ENCODE peak calls at places on chromosome 5, in four cellular contexts. One of them, this sample, is unnamed. For H3K4me1, the result is how much of the 10 kb centered on the place peaks cover.

GRCh38 chr5:1497271-1497777 is 26.4 kb downstream of the LPCAT1 start:
- DNase-seq in CD8-positive, alpha-beta memory T cell: no peak
- DNase-seq in SJSA1: no peak
- DNase-seq in CD8-positive, alpha-beta T cell: no peak
- DNase-seq in this sample: no peak

GRCh38 chr5:154740483-154740882 is 14.7 kb upstream of the LARP1 start:
- DNase-seq in CD8-positive, alpha-beta memory T cell: no peak
- DNase-seq in SJSA1: no peak
- DNase-seq in CD8-positive, alpha-beta T cell: no peak
- DNase-seq in this sample: no peak

GRCh38 chr5:15694694-15695093 is 194.7 kb downstream of the FBXL7 start:
- DNase-seq in CD8-positive, alpha-beta memory T cell: no peak
- DNase-seq in SJSA1: no peak
- DNase-seq in CD8-positive, alpha-beta T cell: no peak
- DNase-seq in this sample: no peak

GRCh38 chr5:82707741-82708140 is 369.5 kb downstream of the TMEM167A start:
- DNase-seq in CD8-positive, alpha-beta memory T cell: no peak
- DNase-seq in SJSA1: no peak
- DNase-seq in CD8-positive, alpha-beta T cell: no peak
- DNase-seq in this sample: no peak

GRCh38 chr5:53908752-53909151 is 348.3 kb downstream of the NDUFS4 start:
- DNase-seq in CD8-positive, alpha-beta memory T cell: no peak
- DNase-seq in SJSA1: no peak
- DNase-seq in CD8-positive, alpha-beta T cell: no peak
- DNase-seq in this sample: no peak

GRCh38 chr5:66675369-66675768 is 79.2 kb downstream of the MAST4 start:
- DNase-seq in CD8-positive, alpha-beta memory T cell: no peak
- DNase-seq in SJSA1: no peak
- DNase-seq in CD8-positive, alpha-beta T cell: no peak
- DNase-seq in this sample: no peak

GRCh38 chr5:20276061-20276958 is 288.3 kb upstream of the CDH18 start:
- DNase-seq in CD8-positive, alpha-beta memory T cell: no peak
- DNase-seq in SJSA1: no peak
- DNase-seq in CD8-positive, alpha-beta T cell: no peak
- DNase-seq in this sample: no peak

GRCh38 chr5:108481355-108481931 is 99.5 kb upstream of the FBXL17 start:
- DNase-seq in CD8-positive, alpha-beta memory T cell: no peak
- DNase-seq in SJSA1: no peak
- DNase-seq in CD8-positive, alpha-beta T cell: no peak
- DNase-seq in this sample: no peak

GRCh38 chr5:134824681-134825080 is 21.1 kb upstream of the C5orf24 start:
- DNase-seq in CD8-positive, alpha-beta memory T cell: no peak
- DNase-seq in SJSA1: peak
- DNase-seq in CD8-positive, alpha-beta T cell: no peak
- DNase-seq in this sample: no peak

GRCh38 chr5:102931085-102931484 is 176.0 kb downstream of the PAM start:
- DNase-seq in CD8-positive, alpha-beta memory T cell: no peak
- DNase-seq in SJSA1: no peak
- DNase-seq in CD8-positive, alpha-beta T cell: no peak
- DNase-seq in this sample: no peak

GRCh38 chr5:431001-431710 is 11.8 kb upstream of the EXOC3 start:
- DNase-seq in CD8-positive, alpha-beta memory T cell: peak
- DNase-seq in SJSA1: peak
- DNase-seq in CD8-positive, alpha-beta T cell: peak
- DNase-seq in this sample: no peak

GRCh38 chr5:6419340-6419852 is 29.3 kb upstream of the UBE2QL1 start:
- DNase-seq in CD8-positive, alpha-beta memory T cell: no peak
- DNase-seq in SJSA1: no peak
- DNase-seq in CD8-positive, alpha-beta T cell: no peak
- DNase-seq in this sample: no peak

GRCh38 chr5:131774652-131775367 is 22.0 kb downstream of the FNIP1 start:
- DNase-seq in CD8-positive, alpha-beta memory T cell: no peak
- DNase-seq in SJSA1: no peak
- DNase-seq in CD8-positive, alpha-beta T cell: no peak
- DNase-seq in this sample: no peak
- H3K4me1 ChIP-seq in CD8-positive, alpha-beta memory T cell: under half
- H3K4me1 ChIP-seq in SJSA1: under half
- H3K4me1 ChIP-seq in CD8-positive, alpha-beta T cell: under half
- H3K4me1 ChIP-seq in this sample: under half

GRCh38 chr5:124742983-124743533 is 3.4 kb downstream of the ZNF608 start:
- DNase-seq in CD8-positive, alpha-beta memory T cell: no peak
- DNase-seq in SJSA1: peak
- DNase-seq in CD8-positive, alpha-beta T cell: no peak
- DNase-seq in this sample: no peak

GRCh38 chr5:124740055-124740454 is 6.4 kb downstream of the ZNF608 start:
- DNase-seq in CD8-positive, alpha-beta memory T cell: no peak
- DNase-seq in SJSA1: no peak
- DNase-seq in CD8-positive, alpha-beta T cell: no peak
- DNase-seq in this sample: no peak

GRCh38 chr5:124741711-124742496 is 4.5 kb downstream of the ZNF608 start:
- DNase-seq in CD8-positive, alpha-beta memory T cell: no peak
- DNase-seq in SJSA1: peak
- DNase-seq in CD8-positive, alpha-beta T cell: no peak
- DNase-seq in this sample: no peak

GRCh38 chr5:124742521-124742920 is 3.9 kb downstream of the ZNF608 start:
- DNase-seq in CD8-positive, alpha-beta memory T cell: no peak
- DNase-seq in SJSA1: no peak
- DNase-seq in CD8-positive, alpha-beta T cell: no peak
- DNase-seq in this sample: no peak

GRCh38 chr5:124740991-124741583 is 5.4 kb downstream of the ZNF608 start:
- DNase-seq in CD8-positive, alpha-beta memory T cell: no peak
- DNase-seq in SJSA1: no peak
- DNase-seq in CD8-positive, alpha-beta T cell: no peak
- DNase-seq in this sample: no peak
- H3K4me1 ChIP-seq in CD8-positive, alpha-beta memory T cell: under half
- H3K4me1 ChIP-seq in SJSA1: half or more
- H3K4me1 ChIP-seq in CD8-positive, alpha-beta T cell: under half
- H3K4me1 ChIP-seq in this sample: under half

DNA sequence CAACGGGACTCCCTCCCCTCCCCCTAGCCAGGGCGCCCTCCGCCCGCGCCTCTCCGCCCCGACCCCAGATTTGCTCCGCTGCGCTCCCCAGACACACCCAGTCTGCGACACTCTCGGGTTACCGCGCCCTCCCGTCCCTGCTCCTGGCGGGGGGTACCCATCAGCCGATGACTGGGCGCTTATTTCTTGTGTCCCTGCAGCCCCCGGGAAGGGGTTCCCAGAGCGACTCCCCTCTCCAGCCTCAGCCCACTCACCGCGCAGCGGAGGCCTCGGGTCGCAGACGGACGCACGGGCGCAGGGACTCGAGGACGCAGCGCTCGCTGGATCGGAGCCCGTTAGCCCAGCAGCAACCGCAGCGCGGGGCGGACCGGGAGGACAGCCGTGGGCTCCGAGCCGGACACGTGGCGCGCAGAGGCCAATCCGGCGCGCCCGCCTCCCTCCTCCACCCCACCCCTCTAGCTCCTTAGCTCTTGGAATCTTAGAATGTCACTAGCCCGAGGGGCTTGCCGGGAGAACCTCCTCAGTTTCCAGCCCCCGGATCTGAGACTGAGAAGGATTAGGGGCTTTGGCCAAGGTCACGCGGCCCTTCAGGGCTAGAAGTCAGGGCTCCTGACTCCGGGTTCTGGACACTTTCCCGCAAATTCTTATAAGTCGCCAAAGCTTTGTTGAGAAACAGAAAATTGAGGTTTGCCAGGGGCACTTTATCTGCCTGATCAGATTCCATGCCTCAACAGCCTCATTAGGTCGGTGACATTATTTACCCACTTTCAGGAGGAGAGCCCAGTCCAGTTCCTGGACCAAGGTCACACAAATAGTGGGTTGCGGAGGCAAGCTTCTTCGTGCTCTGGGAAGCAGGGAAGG is at the start of gene ANXA6:
- DNase-seq in CD8-positive, alpha-beta memory T cell: peak
- DNase-seq in SJSA1: peak
- DNase-seq in CD8-positive, alpha-beta T cell: peak
- DNase-seq in this sample: peak
- H3K4me1 ChIP-seq in CD8-positive, alpha-beta memory T cell: under half
- H3K4me1 ChIP-seq in SJSA1: under half
- H3K4me1 ChIP-seq in CD8-positive, alpha-beta T cell: under half
- H3K4me1 ChIP-seq in this sample: under half

GRCh38 chr5:142182840-142183239 is 74.3 kb downstream of the NDFIP1 start:
- DNase-seq in CD8-positive, alpha-beta memory T cell: no peak
- DNase-seq in SJSA1: no peak
- DNase-seq in CD8-positive, alpha-beta T cell: no peak
- DNase-seq in this sample: no peak

GRCh38 chr5:142181096-142181495 is 72.5 kb downstream of the NDFIP1 start:
- DNase-seq in CD8-positive, alpha-beta memory T cell: no peak
- DNase-seq in SJSA1: no peak
- DNase-seq in CD8-positive, alpha-beta T cell: no peak
- DNase-seq in this sample: no peak

GRCh38 chr5:142181547-142182191 is 73.1 kb downstream of the NDFIP1 start:
- DNase-seq in CD8-positive, alpha-beta memory T cell: no peak
- DNase-seq in SJSA1: no peak
- DNase-seq in CD8-positive, alpha-beta T cell: no peak
- DNase-seq in this sample: no peak

GRCh38 chr5:142184939-142185526 is 76.5 kb downstream of the NDFIP1 start:
- DNase-seq in CD8-positive, alpha-beta memory T cell: no peak
- DNase-seq in SJSA1: no peak
- DNase-seq in CD8-positive, alpha-beta T cell: no peak
- DNase-seq in this sample: no peak

DNA sequence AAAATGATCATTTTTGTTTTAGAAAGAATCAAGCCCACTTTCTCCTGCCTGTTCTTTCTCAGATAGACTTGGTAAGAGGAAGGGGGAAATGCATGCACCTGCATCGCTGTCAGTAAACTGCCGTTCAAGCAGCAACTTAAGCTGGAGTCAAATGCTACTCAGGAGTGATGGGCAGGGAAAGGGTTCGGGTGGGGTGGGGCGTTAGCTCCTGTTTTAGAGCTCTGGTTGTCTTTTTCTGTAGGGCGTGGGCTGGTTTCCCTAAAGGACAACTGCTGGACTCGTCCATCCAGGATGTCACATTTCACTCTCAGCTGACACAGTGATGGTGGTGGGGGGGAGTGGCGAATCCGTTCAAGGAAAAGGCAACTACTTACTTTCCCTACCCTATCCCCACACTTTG is 75.0 kb downstream of the NDFIP1 start:
- DNase-seq in CD8-positive, alpha-beta memory T cell: no peak
- DNase-seq in SJSA1: no peak
- DNase-seq in CD8-positive, alpha-beta T cell: no peak
- DNase-seq in this sample: no peak
- H3K4me1 ChIP-seq in CD8-positive, alpha-beta memory T cell: under half
- H3K4me1 ChIP-seq in SJSA1: under half
- H3K4me1 ChIP-seq in CD8-positive, alpha-beta T cell: under half
- H3K4me1 ChIP-seq in this sample: under half

GRCh38 chr5:124235031-124235562 is 511.3 kb downstream of the ZNF608 start:
- DNase-seq in CD8-positive, alpha-beta memory T cell: no peak
- DNase-seq in SJSA1: no peak
- DNase-seq in CD8-positive, alpha-beta T cell: no peak
- DNase-seq in this sample: no peak
- H3K4me1 ChIP-seq in CD8-positive, alpha-beta memory T cell: under half
- H3K4me1 ChIP-seq in SJSA1: under half
- H3K4me1 ChIP-seq in CD8-positive, alpha-beta T cell: under half
- H3K4me1 ChIP-seq in this sample: under half

GRCh38 chr5:143760755-143761154 is 51.2 kb upstream of the HMHB1 start:
- DNase-seq in CD8-positive, alpha-beta memory T cell: no peak
- DNase-seq in SJSA1: no peak
- DNase-seq in CD8-positive, alpha-beta T cell: no peak
- DNase-seq in this sample: no peak
- H3K4me1 ChIP-seq in CD8-positive, alpha-beta memory T cell: under half
- H3K4me1 ChIP-seq in SJSA1: under half
- H3K4me1 ChIP-seq in CD8-positive, alpha-beta T cell: under half
- H3K4me1 ChIP-seq in this sample: under half

DNA sequence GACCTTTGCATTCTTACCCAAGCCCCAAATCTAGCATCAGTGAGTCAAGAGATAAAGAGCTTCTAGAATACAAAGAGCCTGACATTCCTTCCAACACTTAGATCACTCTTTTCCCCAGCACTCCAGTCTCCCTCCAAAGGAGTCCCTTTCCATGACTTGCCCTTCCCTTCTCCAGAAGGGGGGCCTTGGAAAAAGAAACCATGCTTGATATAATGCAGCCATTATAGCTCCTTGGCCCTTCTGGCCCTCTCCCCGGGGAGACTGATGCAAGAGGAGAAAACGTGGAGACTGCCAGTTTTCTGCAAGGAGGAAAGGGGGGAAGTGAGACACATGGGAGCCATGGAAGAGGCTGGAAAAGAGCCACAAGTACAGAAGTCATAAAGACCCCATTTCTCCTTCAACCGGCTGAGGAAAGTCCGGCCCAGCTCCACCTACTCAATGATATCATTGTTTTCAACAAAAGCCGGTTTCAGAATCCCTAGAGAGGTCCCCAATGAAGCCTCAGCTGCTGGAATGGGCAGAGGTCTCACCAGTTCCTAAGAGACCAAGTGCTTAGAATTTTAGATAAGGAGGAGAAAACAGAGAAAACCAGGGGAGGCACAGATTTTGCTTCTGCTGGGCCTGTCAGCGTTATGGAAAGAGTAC is 29.0 kb downstream of the ADAM19 start:
- DNase-seq in CD8-positive, alpha-beta memory T cell: no peak
- DNase-seq in SJSA1: no peak
- DNase-seq in CD8-positive, alpha-beta T cell: no peak
- DNase-seq in this sample: no peak
- H3K4me1 ChIP-seq in CD8-positive, alpha-beta memory T cell: half or more
- H3K4me1 ChIP-seq in SJSA1: half or more
- H3K4me1 ChIP-seq in CD8-positive, alpha-beta T cell: under half
- H3K4me1 ChIP-seq in this sample: half or more

GRCh38 chr5:172858990-172859811 is 25.1 kb downstream of the ERGIC1 start:
- DNase-seq in CD8-positive, alpha-beta memory T cell: no peak
- DNase-seq in SJSA1: peak
- DNase-seq in CD8-positive, alpha-beta T cell: no peak
- DNase-seq in this sample: no peak
- H3K4me1 ChIP-seq in CD8-positive, alpha-beta memory T cell: under half
- H3K4me1 ChIP-seq in SJSA1: half or more
- H3K4me1 ChIP-seq in CD8-positive, alpha-beta T cell: under half
- H3K4me1 ChIP-seq in this sample: under half

GRCh38 chr5:121910036-121910435 is 51.7 kb upstream of the SRFBP1 start:
- DNase-seq in CD8-positive, alpha-beta memory T cell: no peak
- DNase-seq in SJSA1: no peak
- DNase-seq in CD8-positive, alpha-beta T cell: no peak
- DNase-seq in this sample: no peak
- H3K4me1 ChIP-seq in CD8-positive, alpha-beta memory T cell: under half
- H3K4me1 ChIP-seq in SJSA1: under half
- H3K4me1 ChIP-seq in CD8-positive, alpha-beta T cell: under half
- H3K4me1 ChIP-seq in this sample: under half

DNA sequence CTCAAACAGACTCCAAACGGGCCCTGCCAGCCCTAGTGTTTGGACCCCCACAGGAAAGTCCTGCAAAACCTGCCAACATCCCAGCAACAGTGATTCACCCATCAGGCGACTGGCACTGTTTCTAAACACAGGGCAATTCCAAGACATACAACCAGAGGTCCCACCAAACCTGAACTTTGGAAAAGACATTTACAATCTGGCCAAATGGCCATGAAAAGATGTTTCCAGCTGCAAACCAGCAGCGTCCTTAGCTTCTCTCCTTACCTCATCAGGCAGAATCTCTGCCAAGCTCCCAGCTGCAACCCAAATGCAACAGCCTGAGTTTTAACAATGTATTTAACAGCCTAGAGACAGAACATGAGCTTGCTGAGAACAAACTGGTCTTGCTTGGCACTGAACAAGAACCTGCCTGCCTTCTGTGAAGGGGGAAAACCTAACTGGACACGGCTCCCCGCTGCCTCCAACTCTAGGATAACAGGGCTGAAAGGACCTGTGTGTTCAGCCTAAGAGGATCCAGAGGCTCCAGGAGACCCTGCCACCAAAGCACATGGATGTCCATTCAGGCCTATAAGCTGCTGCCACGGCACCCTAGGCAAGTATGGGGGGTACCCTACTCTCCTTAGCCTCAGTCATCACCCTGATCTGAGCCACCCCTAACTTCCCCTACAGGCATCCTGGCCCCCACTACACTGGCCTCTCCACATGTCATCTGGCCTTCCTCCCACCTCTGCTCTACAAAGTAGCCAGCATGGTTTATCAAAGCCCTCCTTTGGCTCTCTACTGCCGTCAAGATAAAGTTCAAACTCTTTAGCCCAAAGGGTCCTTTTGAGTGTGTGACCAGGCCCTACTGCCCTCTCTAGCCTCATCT is 5.6 kb downstream of the P4HA2 start:
- DNase-seq in CD8-positive, alpha-beta memory T cell: no peak
- DNase-seq in SJSA1: no peak
- DNase-seq in CD8-positive, alpha-beta T cell: no peak
- DNase-seq in this sample: no peak
- H3K4me1 ChIP-seq in CD8-positive, alpha-beta memory T cell: under half
- H3K4me1 ChIP-seq in SJSA1: under half
- H3K4me1 ChIP-seq in CD8-positive, alpha-beta T cell: under half
- H3K4me1 ChIP-seq in this sample: under half

This sample was measured in effector memory CD4-positive, alpha-beta T cell.